ENCODE peak calls at places on chromosome 20, in seven cellular contexts. Q is GM12891, O is H1, K is SK-N-SH, S is GM12878, W is K562, J is HepG2. C is an unnamed sample.
A peak's percentile ranks its signal among the peaks of the same experiment; 100 is the strongest.

GRCh38 chr20:50336631-50337030 is 146.0 kb downstream of the CEBPB start:
- DNase-seq in J (no peak), O (no peak), Q (no peak), S (no peak), W (no peak), K (no peak), C (no peak)

GRCh38 chr20:35146299-35146921 is 726 bp downstream of the EDEM2 start:
- DNase-seq in S (no peak), O (no peak), W (peak; percentile 54), K (peak; percentile 71), Q (peak; percentile 24), J (peak; percentile 56), C (no peak)

GRCh38 chr20:1861996-1862664 is 33.1 kb upstream of the SIRPA start:
- DNase-seq in Q (no peak), W (no peak), S (no peak), K (no peak), J (no peak), O (no peak), C (no peak)

GRCh38 chr20:3887870-3888614 is 1.1 kb upstream of the PANK2 start:
- DNase-seq in S (no peak), Q (no peak), W (no peak), O (no peak), K (no peak), J (no peak), C (no peak)

GRCh38 chr20:51801220-51801991 is 915 bp downstream of the SALL4 start:
- DNase-seq in W (no peak), Q (no peak), J (no peak), S (no peak), O (peak; percentile 71), K (peak; percentile 81), C (no peak)

GRCh38 chr20:42589976-42590639 is 599.6 kb downstream of the PTPRT start:
- DNase-seq in S (no peak), O (no peak), Q (no peak), W (no peak), K (no peak), J (no peak), C (no peak)

GRCh38 chr20:11246251-11246775 is 572.5 kb upstream of the JAG1 start:
- DNase-seq in K (no peak), J (no peak), S (no peak), Q (no peak), O (no peak), W (no peak), C (no peak)

GRCh38 chr20:59222239-59222981 is 58.8 kb downstream of the ZNF831 start:
- DNase-seq in Q (peak; percentile 83), K (peak; percentile 92), W (peak; percentile 83), O (peak; percentile 97), S (peak; percentile 1), J (peak; percentile 55), C (peak; percentile 80)

GRCh38 chr20:10390709-10391108 is 43.3 kb downstream of the MKKS start:
- DNase-seq in O (no peak), J (no peak), W (no peak), K (no peak), Q (no peak), S (no peak), C (no peak)

GRCh38 chr20:13141541-13141940 is 79.5 kb upstream of the ISM1 start:
- DNase-seq in Q (no peak), K (peak; percentile 35), O (no peak), J (no peak), W (no peak), S (no peak), C (no peak)

GRCh38 chr20:3646067-3646440 is 17.1 kb downstream of the GFRA4 start:
- DNase-seq in K (no peak), Q (no peak), O (peak; percentile 17), S (no peak), J (no peak), W (no peak), C (no peak)

GRCh38 chr20:38059832-38060231 is 26.3 kb downstream of the RPRD1B start:
- DNase-seq in J (peak; percentile 93), S (no peak), O (no peak), K (no peak), W (no peak), Q (no peak), C (no peak)

GRCh38 chr20:17738154-17738553 is 38.4 kb downstream of the BANF2 start:
- DNase-seq in O (no peak), J (no peak), W (no peak), S (no peak), K (no peak), Q (no peak), C (no peak)

GRCh38 chr20:32674362-32674789 is 635 bp upstream of the C20orf203 start:
- DNase-seq in S (no peak), J (peak; percentile 64), W (peak; percentile 83), Q (peak; percentile 65), O (peak; percentile 83), K (peak; percentile 72), C (peak; percentile 70)

GRCh38 chr20:35009665-35010328 is 54.1 kb downstream of the MYH7B start:
- DNase-seq in S (no peak), W (no peak), Q (no peak), O (no peak), J (no peak), K (no peak), C (no peak)

GRCh38 chr20:64214952-64215351 is 40.6 kb upstream of the PCMTD2 start:
- DNase-seq in J (no peak), K (peak; percentile 65), O (no peak), Q (no peak), W (no peak), S (no peak), C (no peak)

GRCh38 chr20:64212750-64213149 is 42.8 kb upstream of the PCMTD2 start:
- DNase-seq in J (no peak), K (no peak), Q (no peak), W (no peak), S (no peak), O (no peak), C (no peak)

GRCh38 chr20:64211874-64212658 is 43.5 kb upstream of the PCMTD2 start:
- DNase-seq in J (no peak), O (no peak), S (no peak), Q (no peak), K (no peak), W (no peak), C (no peak)

GRCh38 chr20:64216036-64216435 is 39.5 kb upstream of the PCMTD2 start:
- DNase-seq in J (no peak), O (no peak), S (no peak), K (no peak), W (no peak), Q (no peak), C (no peak)

GRCh38 chr20:64214113-64214512 is 41.4 kb upstream of the PCMTD2 start:
- DNase-seq in Q (no peak), S (no peak), W (no peak), O (no peak), J (no peak), K (no peak), C (no peak)
- TF ChIP-seq POLR2AphosphoS5 in Q (no peak), S (no peak), W (no peak), O (no peak), J (no peak), K (no peak), C (no peak)

GRCh38 chr20:40497781-40498691 is 191.0 kb downstream of the MAFB start:
- DNase-seq in W (peak; percentile 9), Q (no peak), J (no peak), S (peak; percentile 7), K (no peak), O (no peak), C (no peak)
- TF ChIP-seq TAF1 in W (no peak), Q (no peak), J (no peak), S (no peak), K (no peak), O (no peak), C (no peak)

GRCh38 chr20:58174708-58175287 is 53.7 kb downstream of the ANKRD60 start:
- DNase-seq in S (no peak), Q (no peak), K (peak; percentile 60), W (no peak), O (no peak), J (no peak), C (no peak)
- TF ChIP-seq POLR2AphosphoS5 in S (no peak), Q (no peak), K (no peak), W (no peak), O (no peak), J (no peak), C (no peak)

GRCh38 chr20:57329608-57330221 is at the start of gene SPO11:
- DNase-seq in J (no peak), K (peak; percentile 37), O (peak; percentile 78), S (no peak), W (peak; percentile 78), Q (no peak), C (no peak)

GRCh38 chr20:57330998-57331397 is 1.4 kb downstream of the SPO11 start:
- DNase-seq in J (no peak), S (no peak), O (no peak), W (no peak), K (no peak), Q (no peak), C (no peak)

GRCh38 chr20:57325632-57326356 is 3.8 kb upstream of the SPO11 start:
- DNase-seq in W (no peak), O (peak; percentile 37), S (no peak), K (no peak), Q (no peak), J (no peak), C (no peak)

GRCh38 chr20:57326667-57327455 is 2.7 kb upstream of the SPO11 start:
- DNase-seq in S (no peak), O (peak; percentile 47), K (no peak), W (no peak), Q (no peak), J (no peak), C (no peak)

GRCh38 chr20:57327820-57328219 is 1.8 kb upstream of the SPO11 start:
- DNase-seq in K (no peak), O (no peak), S (no peak), J (no peak), W (no peak), Q (no peak), C (no peak)
- TF ChIP-seq TAF1 in K (no peak), O (no peak), S (no peak), J (no peak), W (no peak), Q (no peak), C (no peak)

DNA sequence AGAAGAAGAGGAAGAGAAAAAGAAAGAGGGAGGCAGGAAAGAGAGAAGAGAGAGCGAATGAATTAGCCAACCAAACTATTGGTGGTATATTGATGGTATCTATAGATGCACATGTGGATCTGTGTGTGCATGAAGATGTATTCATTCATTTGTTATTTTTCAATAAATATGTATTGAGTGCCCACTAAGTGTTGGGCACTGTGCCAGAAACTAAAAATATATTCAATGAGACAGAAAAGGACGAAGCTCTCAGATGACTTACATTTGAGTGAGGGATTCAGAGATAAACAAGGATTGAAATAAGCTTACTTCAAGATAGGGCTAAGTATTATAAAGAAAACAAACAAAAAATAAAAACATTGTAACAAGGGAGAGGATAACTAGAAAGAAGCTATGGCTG is 154.9 kb downstream of the TSHZ2 start:
- DNase-seq in W (no peak), Q (no peak), J (no peak), S (no peak), O (no peak), K (no peak), C (no peak)
- TF ChIP-seq POLR2AphosphoS5 in W (no peak), Q (no peak), J (no peak), S (no peak), O (no peak), K (no peak), C (no peak)

C was measured in GM12892.